ENCODE peak calls at places on chromosomes 7 and 10, in ten cellular contexts. T is CD8-positive, alpha-beta T cell; Y is PC-3; J is activated CD4-positive, CD25-positive, alpha-beta regulatory T cell treated with anti-CD3 and anti-CD28 coated beads, Interleukin-2, amount 50 U/mL, for 72 hours; S is T-helper 9 cell; I is fibroblast of the conjunctiva; N is stomach; Q is neural progenitor cell; P is activated CD4-positive, alpha-beta T cell treated with anti-CD3 and anti-CD28 coated beads, Interleukin-2, amount 10 ng/mL, durations not matched to agents 7 days and 5 days; F is CD8-positive, alpha-beta memory T cell. V is an unnamed sample.

GRCh38 chr10:77223532-77224460 is 413.8 kb downstream of the KCNMA1 start:
- DNase-seq in P (no peak), I (no peak), Y (peak; percentile 50), S (no peak), J (no peak), Q (no peak), T (no peak), N (no peak), F (no peak), V (no peak)

GRCh38 chr7:158588085-158588877 is 658 bp upstream of the PTPRN2 start:
- DNase-seq in T (no peak), P (no peak), N (no peak), Q (peak; percentile 65), F (no peak), Y (no peak), J (no peak), S (no peak), I (no peak), V (no peak)

GRCh38 chr7:8125680-8126444 is 136.1 kb downstream of the ICA1 start:
- DNase-seq in P (peak; percentile 83), T (peak; percentile 77), Q (no peak), F (peak; percentile 89), J (peak; percentile 67), N (peak; percentile 38), I (no peak), Y (no peak), S (peak; percentile 64), V (peak; percentile 29)

GRCh38 chr7:52475192-52475591 is 560.2 kb upstream of the POM121L12 start:
- DNase-seq in Q (no peak), J (no peak), S (no peak), I (no peak), P (no peak), Y (no peak), N (no peak), T (no peak), F (no peak), V (no peak)

GRCh38 chr7:44280993-44281721 is 44.2 kb downstream of the CAMK2B start:
- DNase-seq in Y (no peak), N (no peak), I (no peak), S (no peak), J (no peak), T (peak; percentile 2), P (no peak), Q (no peak), F (no peak), V (no peak)

GRCh38 chr10:86944471-86944870 is 12.9 kb downstream of the MMRN2 start:
- DNase-seq in Y (peak; percentile 15), Q (no peak), N (no peak), I (no peak), P (no peak), J (no peak), T (no peak), S (no peak), F (no peak), V (peak; percentile 67)

GRCh38 chr10:75165684-75166622 is 44.6 kb upstream of the VDAC2 start:
- DNase-seq in Y (no peak), T (no peak), F (peak; percentile 35), N (no peak), S (no peak), Q (no peak), I (no peak), J (no peak), P (peak; percentile 53), V (no peak)

GRCh38 chr7:99036531-99037175 is 107.3 kb downstream of the SMURF1 start:
- DNase-seq in F (no peak), T (no peak), Q (peak; percentile 73), S (no peak), N (no peak), P (no peak), J (no peak), I (no peak), Y (peak; percentile 19), V (no peak)

GRCh38 chr10:72173267-72173634 is 42.6 kb upstream of the ANAPC16 start:
- DNase-seq in J (no peak), Q (no peak), S (no peak), I (no peak), F (no peak), T (no peak), P (no peak), Y (no peak), N (no peak), V (no peak)

GRCh38 chr7:77415474-77415821 is 701 bp downstream of the GSAP start:
- DNase-seq in F (peak; percentile 23), I (no peak), Y (no peak), T (peak; percentile 18), Q (peak; percentile 42), S (peak; percentile 9), N (peak; percentile 33), P (no peak), J (no peak), V (no peak)

GRCh38 chr7:79386688-79387422 is 66.6 kb downstream of the MAGI2 start:
- DNase-seq in I (no peak), P (no peak), N (no peak), Y (peak; percentile 59), J (no peak), F (no peak), Q (no peak), S (no peak), T (no peak), V (peak; percentile 29)

GRCh38 chr7:1885465-1886226 is 215.6 kb downstream of the ELFN1 start:
- DNase-seq in Y (no peak), J (no peak), S (no peak), F (no peak), N (no peak), Q (no peak), P (no peak), I (no peak), T (no peak), V (no peak)

GRCh38 chr7:104096683-104097082 is 107.2 kb upstream of the RELN start:
- DNase-seq in J (no peak), Y (peak; percentile 63), Q (peak; percentile 9), S (no peak), P (no peak), I (no peak), T (no peak), N (no peak), F (no peak), V (peak; percentile 24)

GRCh38 chr7:1720325-1720724 is 50.2 kb downstream of the ELFN1 start:
- DNase-seq in S (no peak), I (no peak), Q (no peak), J (no peak), P (no peak), F (no peak), N (no peak), T (no peak), Y (no peak), V (peak; percentile 37)

GRCh38 chr7:2665359-2665791 is 22.6 kb upstream of the AMZ1 start:
- DNase-seq in F (no peak), J (no peak), N (no peak), I (no peak), S (no peak), Y (no peak), Q (no peak), T (no peak), P (no peak), V (no peak)

GRCh38 chr7:100675581-100676350 is 2.2 kb downstream of the GNB2 start:
- DNase-seq in N (peak; percentile 80), S (peak; percentile 89), P (peak; percentile 89), F (peak; percentile 93), J (peak; percentile 76), T (peak; percentile 94), Y (peak; percentile 49), I (peak; percentile 55), Q (peak; percentile 87), V (peak; percentile 59)

GRCh38 chr7:47228386-47229014 is 353.4 kb downstream of the TNS3 start:
- DNase-seq in Q (no peak), S (no peak), J (no peak), Y (peak; percentile 23), I (no peak), P (no peak), N (no peak), F (no peak), T (no peak), V (no peak)

GRCh38 chr7:7399707-7400106 is 136.0 kb downstream of the COL28A1 start:
- DNase-seq in Y (no peak), I (no peak), F (no peak), J (no peak), N (peak; percentile 49), P (no peak), S (no peak), T (no peak), Q (no peak), V (no peak)

GRCh38 chr10:68954904-68955303 is 1.1 kb upstream of the DDX21 start:
- DNase-seq in I (no peak), F (no peak), Y (no peak), J (no peak), S (no peak), N (no peak), Q (no peak), T (no peak), P (no peak), V (no peak)

GRCh38 chr10:32957341-32958084 is 517 bp downstream of the ITGB1 start:
- DNase-seq in Y (peak; percentile 48), N (peak; percentile 48), P (peak; percentile 35), T (peak; percentile 34), J (peak; percentile 67), F (peak; percentile 39), I (no peak), S (no peak), Q (peak; percentile 79), V (no peak)

GRCh38 chr7:99837649-99838361 is 10.0 kb downstream of the CYP3A43 start:
- DNase-seq in Q (no peak), F (no peak), T (no peak), N (no peak), Y (peak; percentile 32), P (peak; percentile 8), S (no peak), J (no peak), I (no peak), V (peak; percentile 50)

GRCh38 chr7:7884855-7885254 is 83.7 kb upstream of the GLCCI1 start:
- DNase-seq in P (no peak), N (no peak), S (no peak), I (no peak), Y (peak; percentile 55), J (no peak), Q (no peak), T (no peak), F (no peak), V (peak; percentile 34)

GRCh38 chr10:118458957-118459641 is 117.0 kb upstream of the FAM204A start:
- DNase-seq in P (no peak), J (no peak), I (no peak), T (no peak), N (no peak), Q (no peak), F (no peak), Y (no peak), S (no peak), V (peak; percentile 33)

GRCh38 chr10:92847185-92847864 is 995 bp upstream of the EXOC6 start:
- DNase-seq in P (no peak), F (no peak), T (no peak), I (no peak), J (no peak), Q (no peak), N (no peak), Y (peak; percentile 56), S (no peak), V (peak; percentile 83)

GRCh38 chr7:49822862-49823261 is 49.4 kb downstream of the VWC2 start:
- DNase-seq in Y (no peak), T (no peak), S (no peak), I (no peak), Q (no peak), N (no peak), J (no peak), F (no peak), P (no peak), V (no peak)

GRCh38 chr7:37142943-37143342 is 305.7 kb downstream of the ELMO1 start:
- DNase-seq in F (no peak), S (no peak), P (no peak), Q (peak; percentile 24), J (no peak), N (no peak), T (no peak), I (no peak), Y (no peak), V (no peak)

GRCh38 chr10:30816812-30817193 is 187.2 kb upstream of the LYZL2 start:
- DNase-seq in N (no peak), F (no peak), T (no peak), J (no peak), S (no peak), Q (no peak), I (no peak), Y (no peak), P (no peak), V (no peak)

GRCh38 chr7:157318015-157318706 is 18.6 kb upstream of the DNAJB6 start:
- DNase-seq in S (no peak), J (no peak), Y (peak; percentile 76), Q (no peak), N (peak; percentile 29), I (no peak), P (peak; percentile 31), T (no peak), F (no peak), V (peak; percentile 94)

V was measured in bronchial epithelial cell.